ENCODE peak calls at places on chromosome 6, in nine cellular contexts. R is left lung; F is CD8-positive, alpha-beta memory T cell; V is CD8-positive, alpha-beta T cell; D is cardiac muscle cell; L is testis; N is CD4-positive, alpha-beta memory T cell; K is right lobe of liver; I is A549. P is an unnamed sample. For H3K9me3, the result is how much of the 10 kb centered on the place peaks cover.

GRCh38 chr6:1004885-1005635 is 306.8 kb upstream of the FOXQ1 start:
- DNase-seq in V (no peak), N (no peak), L (no peak), K (no peak), D (no peak), R (no peak), I (no peak), F (no peak), P (no peak)

GRCh38 chr6:24931296-24931695 is 4.5 kb downstream of the RIPOR2 start:
- DNase-seq in L (no peak), R (no peak), K (no peak), F (no peak), V (no peak), I (no peak), D (peak), N (no peak), P (no peak)

GRCh38 chr6:4603291-4603690 is 172.9 kb upstream of the CDYL start:
- DNase-seq in V (no peak), L (peak), N (no peak), I (no peak), D (peak), F (no peak), K (no peak), R (no peak), P (no peak)

GRCh38 chr6:30060634-30060981 is 457 bp upstream of the POLR1H start:
- DNase-seq in F (peak), L (peak), N (no peak), D (peak), R (peak), K (peak), I (no peak), V (no peak), P (no peak)

GRCh38 chr6:148771212-148771601 is 24.4 kb downstream of the UST start:
- DNase-seq in N (no peak), K (no peak), I (no peak), R (no peak), L (peak), D (no peak), V (no peak), F (no peak), P (no peak)

GRCh38 chr6:90406142-90406794 is 109.6 kb upstream of the BACH2 start:
- DNase-seq in L (no peak), D (peak), K (no peak), N (no peak), I (peak), F (no peak), V (no peak), R (no peak), P (no peak)

GRCh38 chr6:161413361-161413771 is 139.5 kb upstream of the AGPAT4 start:
- DNase-seq in F (no peak), N (no peak), V (no peak), D (no peak), K (no peak), L (no peak), R (no peak), I (no peak), P (no peak)

GRCh38 chr6:3913077-3913957 is 64.1 kb downstream of the FAM50B start:
- DNase-seq in K (no peak), D (peak), F (no peak), L (peak), V (no peak), R (no peak), I (peak), N (no peak), P (no peak)

GRCh38 chr6:158211273-158212055 is 43.3 kb downstream of the GTF2H5 start:
- DNase-seq in V (no peak), N (no peak), D (peak), L (no peak), F (no peak), R (no peak), I (no peak), K (no peak), P (no peak)

GRCh38 chr6:108946695-108947094 is 98.5 kb downstream of the ARMC2 start:
- DNase-seq in R (no peak), I (no peak), N (no peak), L (peak), D (peak), F (no peak), K (no peak), V (no peak), P (no peak)

GRCh38 chr6:151417477-151417876 is 26.1 kb upstream of the ZBTB2 start:
- DNase-seq in F (no peak), R (no peak), I (no peak), V (no peak), D (no peak), K (no peak), L (no peak), N (no peak), P (no peak)

GRCh38 chr6:79947191-79948173 is at the start of gene ELOVL4:
- DNase-seq in I (peak), D (peak), R (peak), L (peak), N (peak), F (peak), K (peak), V (peak), P (peak)

GRCh38 chr6:47414517-47415167 is 62.9 kb upstream of the CD2AP start:
- DNase-seq in V (no peak), F (no peak), D (peak), K (no peak), I (peak), R (no peak), L (no peak), N (peak), P (no peak)

GRCh38 chr6:31927242-31927867 is at the start of gene C2:
- DNase-seq in K (peak), R (no peak), I (no peak), L (no peak), D (no peak), V (no peak), F (no peak), N (no peak), P (no peak)

GRCh38 chr6:27358786-27359185 is 29.8 kb upstream of the ZNF391 start:
- DNase-seq in L (no peak), R (no peak), N (no peak), F (no peak), D (no peak), K (no peak), I (no peak), V (no peak), P (no peak)

GRCh38 chr6:27359231-27359630 is 29.3 kb upstream of the ZNF391 start:
- DNase-seq in R (no peak), D (no peak), V (no peak), F (no peak), K (no peak), L (no peak), I (no peak), N (no peak), P (no peak)
- H3K9me3 ChIP-seq in R (half or more), D (under half), V (under half), F (under half), K (under half), L (under half), I (under half), N (under half), P (under half)

GRCh38 chr6:106782524-106783265 is 153.3 kb downstream of the QRSL1 start:
- DNase-seq in F (no peak), R (no peak), L (no peak), V (no peak), N (no peak), I (no peak), D (no peak), K (no peak), P (no peak)
- H3K9me3 ChIP-seq in F (under half), R (under half), L (under half), V (under half), N (under half), I (under half), D (under half), K (under half), P (under half)

DNA sequence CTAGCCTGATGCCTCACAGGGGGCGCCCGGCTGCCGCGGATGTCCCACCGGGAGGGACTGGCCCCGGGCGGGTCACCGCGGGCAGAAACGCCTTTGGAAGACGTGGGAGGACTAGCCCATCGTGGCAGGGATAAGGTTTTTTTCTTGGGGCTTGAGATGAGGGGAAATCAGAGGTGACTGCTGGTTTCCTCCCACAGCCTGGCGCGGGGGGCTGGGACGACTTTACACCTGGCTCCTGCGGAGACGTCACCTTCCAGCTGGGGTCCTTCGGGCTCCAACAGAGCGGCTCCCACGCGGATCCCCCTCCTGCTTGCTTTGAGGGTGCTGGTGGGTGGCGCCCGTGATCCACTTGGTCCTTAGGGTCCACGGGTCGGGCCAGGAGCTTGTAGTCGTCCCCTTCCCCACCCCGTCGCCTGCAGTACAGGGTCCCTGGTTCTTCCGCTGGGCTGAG is 11.4 kb downstream of the ULBP3 start:
- DNase-seq in F (no peak), N (no peak), D (no peak), I (no peak), R (peak), L (no peak), V (no peak), K (no peak), P (no peak)
- H3K9me3 ChIP-seq in F (under half), N (under half), D (under half), I (under half), R (under half), L (under half), V (under half), K (under half), P (under half)

DNA sequence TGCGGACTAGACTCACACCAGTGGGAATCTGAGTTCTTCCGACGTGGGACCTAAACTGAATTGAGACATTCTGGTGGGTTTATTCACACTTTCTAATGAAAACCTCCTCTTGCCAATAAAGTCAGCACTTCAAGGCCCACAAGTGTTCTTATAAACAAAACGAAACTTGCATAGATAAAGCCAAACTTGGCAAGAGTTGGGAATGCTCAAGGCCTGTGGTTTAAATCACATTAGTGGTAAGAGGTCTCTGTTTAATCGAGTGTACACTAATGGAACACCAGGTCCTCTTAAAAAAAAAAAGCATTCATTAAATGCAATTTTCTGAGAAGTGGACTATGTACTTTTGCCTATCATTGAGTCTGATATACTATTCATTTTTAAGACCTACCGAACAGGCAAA is 143.3 kb downstream of the SMOC2 start:
- DNase-seq in V (no peak), D (peak), R (no peak), I (no peak), F (no peak), N (no peak), L (peak), K (no peak), P (no peak)
- H3K9me3 ChIP-seq in V (under half), D (under half), R (under half), I (under half), F (under half), N (under half), L (under half), K (under half), P (under half)

GRCh38 chr6:22124756-22125155 is 172.1 kb downstream of the PRL start:
- DNase-seq in I (no peak), D (no peak), L (no peak), F (no peak), R (no peak), K (no peak), V (no peak), N (no peak), P (no peak)
- H3K9me3 ChIP-seq in I (under half), D (under half), L (under half), F (under half), R (under half), K (under half), V (under half), N (under half), P (under half)

GRCh38 chr6:106808758-106809157 is 165.8 kb downstream of the CD24 start:
- DNase-seq in R (no peak), K (no peak), N (no peak), L (no peak), I (no peak), D (no peak), F (no peak), V (no peak), P (no peak)
- H3K9me3 ChIP-seq in R (half or more), K (under half), N (under half), L (under half), I (under half), D (under half), F (under half), V (under half), P (under half)

DNA sequence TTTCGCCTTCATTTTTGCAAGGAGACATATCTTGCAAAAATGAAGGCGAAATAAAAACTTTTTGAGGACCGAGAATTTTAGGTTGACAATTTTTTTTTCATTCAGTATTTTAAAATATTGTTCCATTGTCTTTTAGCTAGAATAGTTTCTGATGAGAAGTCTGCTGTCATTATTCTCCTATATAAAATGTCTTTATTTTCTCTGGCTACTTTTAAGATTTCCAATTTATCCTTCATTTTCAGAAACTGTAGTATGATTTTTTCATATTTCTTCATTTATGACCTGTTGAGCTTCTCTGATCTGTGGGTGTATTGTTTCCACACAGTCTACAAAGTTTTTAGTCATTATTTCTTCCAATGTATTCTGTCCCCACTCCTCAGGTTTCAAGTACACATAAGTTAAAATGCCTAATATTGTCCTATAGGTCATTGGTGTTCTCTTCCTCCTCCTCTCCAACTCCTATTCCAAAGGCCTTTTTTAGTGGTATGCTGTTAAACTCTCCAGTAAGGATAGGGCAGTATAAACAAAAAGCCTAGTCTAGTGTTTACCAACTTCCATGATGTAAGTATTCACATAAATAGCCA is 15.7 kb downstream of the AHI1 start:
- DNase-seq in F (no peak), R (no peak), I (no peak), K (no peak), L (no peak), D (no peak), N (no peak), V (no peak), P (no peak)
- H3K9me3 ChIP-seq in F (under half), R (half or more), I (half or more), K (under half), L (under half), D (under half), N (under half), V (under half), P (under half)

DNA sequence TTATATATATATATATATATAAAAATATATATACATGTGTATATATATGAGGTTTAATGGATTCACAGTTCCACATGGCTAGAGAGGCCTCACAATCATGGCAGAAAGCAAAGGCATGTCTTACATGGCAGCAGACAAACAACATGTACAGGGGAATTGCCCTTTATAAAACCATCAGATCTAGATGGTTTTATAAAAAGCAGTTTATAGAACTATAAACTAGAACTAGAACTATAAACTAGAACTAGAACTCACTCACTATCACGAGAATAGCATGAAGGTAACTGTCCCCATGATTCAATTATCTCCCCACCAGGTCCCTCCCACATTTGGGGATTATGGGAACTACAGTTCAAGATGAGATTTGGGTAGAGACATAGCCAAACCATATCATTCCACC is 56.8 kb downstream of the PDSS2 start:
- DNase-seq in I (no peak), N (no peak), F (no peak), R (no peak), V (no peak), D (no peak), K (no peak), L (no peak), P (no peak)
- H3K9me3 ChIP-seq in I (under half), N (under half), F (under half), R (under half), V (under half), D (under half), K (under half), L (under half), P (under half)

GRCh38 chr6:40611912-40612311 is 24.7 kb upstream of the LRFN2 start:
- DNase-seq in K (no peak), F (no peak), I (no peak), L (no peak), N (no peak), V (no peak), D (no peak), R (no peak), P (no peak)
- H3K9me3 ChIP-seq in K (under half), F (under half), I (under half), L (under half), N (under half), V (under half), D (under half), R (under half), P (under half)